ENCODE peak calls at places on chromosomes 13 and 19, in nine cellular contexts. P, C, H, I, D, J, O, U and B are unnamed samples.

GRCh38 chr19:883661-884211 is 9.3 kb downstream of the MED16 start:
- DNase-seq in P (no peak), C (peak), H (no peak), I (no peak), D (peak), J (no peak), O (peak), U (peak), B (no peak)

GRCh38 chr13:75222031-75222430 is 259.9 kb downstream of the TBC1D4 start:
- DNase-seq in P (no peak), C (no peak), H (no peak), I (no peak), D (no peak), J (no peak), O (no peak), U (peak), B (no peak)

GRCh38 chr19:48833049-48833448 is 3.2 kb downstream of the HSD17B14 start:
- DNase-seq in P (no peak), C (no peak), H (no peak), I (no peak), D (no peak), J (no peak), O (no peak), U (no peak), B (no peak)

GRCh38 chr13:40318366-40318765 is 348.1 kb downstream of the FOXO1 start:
- DNase-seq in P (no peak), C (peak), H (no peak), I (no peak), D (no peak), J (no peak), O (peak), U (no peak), B (no peak)

GRCh38 chr13:112179421-112179820 is 112.5 kb downstream of the SOX1 start:
- DNase-seq in P (no peak), C (no peak), H (peak), I (no peak), D (no peak), J (no peak), O (no peak), U (no peak), B (no peak)

GRCh38 chr19:4910594-4911273 is 1.4 kb downstream of the UHRF1 start:
- DNase-seq in P (no peak), C (peak), H (no peak), I (no peak), D (no peak), J (no peak), O (peak), U (peak), B (no peak)

GRCh38 chr13:95246292-95247082 is 54.8 kb downstream of the ABCC4 start:
- DNase-seq in P (no peak), C (peak), H (no peak), I (no peak), D (no peak), J (no peak), O (no peak), U (peak), B (no peak)

GRCh38 chr13:83845121-83845520 is 37.2 kb downstream of the SLITRK1 start:
- DNase-seq in P (no peak), C (no peak), H (no peak), I (no peak), D (no peak), J (no peak), O (no peak), U (no peak), B (no peak)